ENCODE peak calls at places on chromosomes 12 and 14, in four cellular contexts. O, Y, U and Z are unnamed samples.

GRCh38 chr14:22313172-22313801 is 275.7 kb downstream of the DAD1 start:
- DNase-seq in O (no peak), U (no peak), Y (no peak), Z (no peak)

GRCh38 chr14:39265032-39265431 is 31.3 kb downstream of the MIA2 start:
- DNase-seq in U (no peak), O (peak; percentile 23), Y (no peak), Z (no peak)

GRCh38 chr14:59251811-59252771 is 63.6 kb downstream of the DAAM1 start:
- DNase-seq in U (no peak), O (no peak), Y (no peak), Z (no peak)

GRCh38 chr12:67957383-67957782 is 31.9 kb upstream of the IFNG-AS1 start:
- DNase-seq in U (no peak), O (peak; percentile 6), Y (no peak), Z (no peak)

GRCh38 chr12:4107436-4107878 is 166.1 kb upstream of the CCND2 start:
- DNase-seq in Y (peak; percentile 61), O (peak; percentile 41), U (no peak), Z (peak; percentile 65)

GRCh38 chr12:119693006-119693405 is 25.1 kb downstream of the PRKAB1 start:
- DNase-seq in O (peak; percentile 41), Y (peak; percentile 80), U (no peak), Z (peak; percentile 93)

GRCh38 chr14:35257809-35258208 is 34.4 kb upstream of the PSMA6 start:
- DNase-seq in Y (no peak), U (no peak), O (no peak), Z (no peak)

GRCh38 chr12:107092669-107093546 is 441 bp downstream of the CRY1 start:
- DNase-seq in O (peak; percentile 42), U (peak; percentile 38), Y (peak; percentile 35), Z (no peak)